ENCODE peak calls at places on chromosomes 13 and 19, in ten cellular contexts. P is uterus, D is IMR-90, W is pancreas, R is BJ, G is testis, T is AG10803, J is AG09309, O is heart right ventricle, L is astrocyte. I is an unnamed sample.

GRCh38 chr13:95471960-95472359 is 80.6 kb upstream of the CLDN10 start:
- DNase-seq in G (no peak), O (no peak), J (no peak), R (no peak), P (no peak), W (no peak), L (no peak), D (no peak), T (no peak), I (no peak)

GRCh38 chr19:543912-544608 is at the start of gene GZMM:
- DNase-seq in P (no peak), W (no peak), G (no peak), L (no peak), T (no peak), O (no peak), D (no peak), R (no peak), J (no peak), I (no peak)

GRCh38 chr19:56476671-56477428 is at the start of gene ZNF667:
- DNase-seq in L (peak), D (peak), T (peak), P (no peak), W (no peak), G (peak), J (no peak), R (no peak), O (no peak), I (peak)

GRCh38 chr13:49457221-49457620 is 13.1 kb downstream of the SETDB2 start:
- DNase-seq in R (no peak), O (no peak), J (no peak), W (no peak), G (no peak), L (peak), P (no peak), D (peak), T (peak), I (peak)

GRCh38 chr19:8611391-8611883 is 922 bp upstream of the ADAMTS10 start:
- DNase-seq in W (no peak), G (no peak), O (peak), P (peak), D (no peak), L (no peak), J (no peak), R (no peak), T (peak), I (no peak)

GRCh38 chr19:31338069-31338767 is 11.0 kb downstream of the TSHZ3 start:
- DNase-seq in G (peak), O (peak), D (peak), J (no peak), W (no peak), T (peak), R (no peak), P (peak), L (peak), I (peak)

GRCh38 chr19:14507704-14508246 is 10.4 kb downstream of the DNAJB1 start:
- DNase-seq in O (no peak), J (no peak), W (no peak), P (no peak), D (peak), L (peak), G (no peak), R (peak), T (peak), I (peak)

GRCh38 chr13:48159436-48160225 is 64.7 kb upstream of the MED4 start:
- DNase-seq in P (no peak), O (no peak), W (no peak), D (no peak), J (no peak), L (peak), T (no peak), G (no peak), R (no peak), I (peak)

GRCh38 chr13:98221234-98221633 is 44.2 kb upstream of the RNF113B start:
- DNase-seq in J (no peak), T (peak), D (no peak), O (no peak), L (no peak), G (no peak), W (no peak), P (no peak), R (no peak), I (peak)

GRCh38 chr19:53906211-53907192 is 2.6 kb upstream of the CACNG7 start:
- DNase-seq in D (no peak), W (peak), G (peak), R (no peak), O (peak), L (no peak), J (no peak), P (no peak), T (no peak), I (peak)

GRCh38 chr19:14536926-14537692 is 7.7 kb downstream of the TECR start:
- DNase-seq in G (peak), P (peak), W (peak), R (no peak), D (no peak), J (no peak), L (no peak), O (peak), T (peak), I (peak)

GRCh38 chr19:57672466-57672865 is 3.7 kb downstream of the ZSCAN4 start:
- DNase-seq in R (no peak), J (no peak), P (no peak), O (no peak), G (no peak), L (no peak), W (no peak), T (no peak), D (no peak), I (no peak)

GRCh38 chr13:34416833-34417425 is 525.1 kb upstream of the NBEA start:
- DNase-seq in W (no peak), R (no peak), D (peak), P (peak), O (peak), L (peak), G (peak), T (peak), J (no peak), I (peak)

GRCh38 chr13:96130818-96131217 is 40.9 kb downstream of the HS6ST3 start:
- DNase-seq in J (no peak), T (no peak), W (no peak), O (no peak), D (no peak), R (no peak), G (no peak), P (no peak), L (no peak), I (no peak)

GRCh38 chr19:49555600-49556411 is 24.6 kb downstream of the NOSIP start:
- DNase-seq in T (peak), P (peak), J (no peak), O (peak), G (peak), D (no peak), L (no peak), W (peak), R (no peak), I (peak)

GRCh38 chr19:7386308-7386707 is 37.6 kb downstream of the ARHGEF18 start:
- DNase-seq in J (no peak), O (no peak), G (no peak), P (no peak), D (no peak), W (no peak), T (no peak), L (no peak), R (no peak), I (no peak)

GRCh38 chr19:12880551-12881171 is 588 bp downstream of the DNASE2 start:
- DNase-seq in P (peak), J (no peak), R (no peak), G (peak), D (peak), W (peak), T (no peak), O (peak), L (peak), I (peak)

GRCh38 chr13:103194871-103195270 is 128.7 kb upstream of the SLC10A2 start:
- DNase-seq in W (no peak), P (no peak), T (no peak), J (no peak), R (no peak), L (no peak), O (no peak), G (no peak), D (no peak), I (no peak)

GRCh38 chr13:27384285-27384684 is 40.1 kb upstream of the GTF3A start:
- DNase-seq in G (no peak), L (no peak), W (no peak), O (no peak), D (no peak), P (no peak), R (no peak), T (no peak), J (no peak), I (no peak)

GRCh38 chr19:2661615-2662014 is 40.9 kb downstream of the GNG7 start:
- DNase-seq in T (no peak), R (no peak), P (no peak), J (no peak), G (no peak), D (no peak), W (no peak), O (no peak), L (no peak), I (no peak)
- TF ChIP-seq CTCF in T (no peak), R (no peak), P (no peak), J (peak), G (no peak), D (peak), W (no peak), O (no peak), L (no peak), I (no peak)

GRCh38 chr19:35124098-35125060 is 8.8 kb downstream of the FXYD3 start:
- DNase-seq in L (peak), J (peak), R (peak), P (peak), G (peak), W (peak), D (peak), O (peak), T (peak), I (peak)
- H3K4me3 ChIP-seq in L (peak), J (peak), R (peak), P (peak), G (peak), W (peak), D (peak), O (peak), T (peak), I (peak)

GRCh38 chr13:20057963-20058362 is 99.4 kb downstream of the ZMYM2 start:
- DNase-seq in J (no peak), R (no peak), P (no peak), L (no peak), O (no peak), G (no peak), W (no peak), D (no peak), T (no peak), I (peak)
- TF ChIP-seq CTCF in J (peak), R (no peak), P (no peak), L (no peak), O (no peak), G (no peak), W (no peak), D (peak), T (peak), I (peak)

GRCh38 chr13:33087091-33087490 is 70.9 kb downstream of the KL start:
- DNase-seq in G (no peak), L (peak), P (no peak), T (no peak), D (no peak), O (no peak), J (no peak), W (no peak), R (no peak), I (no peak)

GRCh38 chr13:33087790-33088189 is 71.6 kb downstream of the KL start:
- DNase-seq in R (no peak), L (peak), G (no peak), D (no peak), O (no peak), W (no peak), T (no peak), J (no peak), P (no peak), I (peak)

GRCh38 chr13:33092422-33092987 is 76.3 kb downstream of the KL start:
- DNase-seq in O (no peak), W (no peak), T (no peak), D (no peak), J (no peak), R (no peak), L (no peak), G (no peak), P (no peak), I (peak)

GRCh38 chr13:33090755-33091454 is 74.7 kb downstream of the KL start:
- DNase-seq in L (no peak), T (no peak), D (no peak), R (no peak), O (no peak), J (no peak), G (no peak), W (no peak), P (no peak), I (no peak)

GRCh38 chr13:33089311-33089710 is 73.1 kb downstream of the KL start:
- DNase-seq in O (no peak), G (no peak), W (no peak), L (no peak), R (no peak), J (no peak), T (no peak), P (no peak), D (no peak), I (no peak)
- H3K4me3 ChIP-seq in O (no peak), G (no peak), W (no peak), L (no peak), R (no peak), J (no peak), T (no peak), P (no peak), D (no peak), I (no peak)

DNA sequence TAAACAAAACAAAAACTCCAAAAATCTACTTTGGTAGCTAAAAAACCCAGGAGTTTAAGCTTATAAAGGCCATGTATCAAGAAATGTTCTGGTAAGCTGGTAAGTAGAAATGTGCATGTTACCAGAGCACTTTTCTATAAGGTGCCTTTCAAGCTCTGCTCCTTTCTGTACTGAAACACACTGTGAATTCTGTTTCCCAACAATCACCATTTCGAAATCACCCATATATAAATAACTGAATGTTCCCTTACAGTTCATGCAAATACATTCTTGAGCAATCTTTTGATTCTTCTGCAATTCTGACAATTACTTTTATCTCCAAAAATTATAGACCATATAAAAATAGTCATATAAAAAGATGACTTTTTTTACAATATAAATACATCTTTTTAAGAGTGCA is 351.7 kb downstream of the SLITRK5 start:
- DNase-seq in T (peak), R (no peak), W (no peak), P (no peak), L (no peak), J (no peak), O (no peak), D (no peak), G (no peak), I (no peak)
- TF ChIP-seq CTCF in T (no peak), R (no peak), W (no peak), P (no peak), L (no peak), J (no peak), O (no peak), D (no peak), G (no peak), I (no peak)

GRCh38 chr19:30225615-30226463 is 146.3 kb upstream of the ZNF536 start:
- DNase-seq in G (no peak), O (no peak), P (no peak), L (no peak), W (no peak), D (no peak), T (no peak), J (no peak), R (no peak), I (no peak)
- H3K4me3 ChIP-seq in G (peak), O (peak), P (no peak), L (no peak), W (no peak), D (no peak), T (peak), J (peak), R (peak), I (peak)

GRCh38 chr13:101179021-101179420 is 237.3 kb downstream of the NALCN start:
- DNase-seq in P (no peak), D (no peak), G (no peak), J (no peak), O (no peak), T (no peak), R (no peak), L (no peak), W (no peak), I (no peak)

GRCh38 chr13:101178394-101178793 is 237.9 kb downstream of the NALCN start:
- DNase-seq in J (no peak), O (no peak), P (no peak), T (no peak), G (no peak), L (no peak), W (no peak), D (peak), R (no peak), I (no peak)

DNA sequence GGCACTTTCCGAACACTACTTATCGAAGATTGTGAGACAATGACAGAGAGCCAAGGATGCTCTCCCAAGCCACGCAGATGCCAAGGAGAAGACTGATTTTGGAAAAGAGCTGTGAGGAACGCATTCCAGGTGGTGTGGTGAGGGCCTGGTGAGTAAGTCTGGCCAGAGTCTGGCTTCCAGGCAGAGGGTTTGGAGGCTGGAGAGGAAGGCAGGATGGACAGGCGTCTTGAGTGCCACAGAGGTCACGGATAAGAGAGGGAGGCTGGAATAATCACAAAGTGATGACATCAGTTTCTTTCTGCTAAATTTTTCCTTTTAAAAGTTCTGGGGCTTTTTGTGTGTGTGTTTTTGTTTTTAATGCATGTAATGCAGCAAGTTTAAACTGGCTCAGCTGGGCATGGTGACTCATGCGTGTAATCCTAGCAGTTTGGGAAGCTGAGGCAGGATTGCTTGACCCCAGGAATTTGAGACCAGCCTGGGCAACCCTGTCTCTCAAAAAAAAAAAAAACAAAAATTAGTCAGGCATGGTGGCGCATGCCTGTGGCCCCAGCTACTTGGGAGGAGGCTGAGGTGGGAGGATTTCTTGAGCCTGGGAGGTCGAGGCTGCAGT is 235.1 kb downstream of the NALCN start:
- DNase-seq in G (no peak), P (no peak), L (peak), W (no peak), T (no peak), R (no peak), J (no peak), D (peak), O (no peak), I (no peak)
- TF ChIP-seq CTCF in G (no peak), P (no peak), L (no peak), W (no peak), T (no peak), R (no peak), J (no peak), D (no peak), O (no peak), I (no peak)

GRCh38 chr19:32676895-32677359 is 1.3 kb downstream of the RGS9BP start:
- DNase-seq in R (no peak), D (no peak), L (no peak), G (no peak), P (no peak), O (peak), J (no peak), W (no peak), T (no peak), I (no peak)
- H3K4me3 ChIP-seq in R (no peak), D (no peak), L (no peak), G (peak), P (no peak), O (peak), J (no peak), W (no peak), T (no peak), I (no peak)

I was measured in fibroblast of the aortic adventitia.